ENCODE peak calls at places on chromosomes 5 and 9, in seven cellular contexts. X, F, M, G, D, O and R are unnamed samples.

GRCh38 chr9:88925471-88925870 is 65.8 kb upstream of the S1PR3 start:
- DNase-seq in O (no peak), G (no peak), X (no peak), M (no peak), F (no peak), D (no peak), R (no peak)

GRCh38 chr5:65986050-65986451 is 59.7 kb downstream of the ERBIN start:
- DNase-seq in O (no peak), D (no peak), F (no peak), G (no peak), X (no peak), M (no peak), R (no peak)

GRCh38 chr5:169876376-169876775 is 103.9 kb downstream of the INSYN2B start:
- DNase-seq in M (no peak), X (no peak), D (no peak), G (no peak), O (no peak), F (no peak), R (no peak)

GRCh38 chr9:126599047-126599650 is 14.6 kb upstream of the LMX1B start:
- DNase-seq in D (no peak), G (no peak), O (no peak), F (no peak), M (no peak), X (no peak), R (no peak)

GRCh38 chr5:64594601-64595518 is 89.0 kb downstream of the RGS7BP start:
- DNase-seq in O (no peak), D (peak; percentile 58), F (no peak), M (no peak), X (no peak), G (no peak), R (peak; percentile 3)

GRCh38 chr5:96714951-96715451 is 52.8 kb downstream of the CAST start:
- DNase-seq in O (no peak), G (no peak), F (no peak), M (no peak), D (no peak), X (no peak), R (no peak)

GRCh38 chr9:16689352-16689938 is 181.0 kb downstream of the BNC2 start:
- DNase-seq in D (no peak), X (no peak), M (no peak), O (no peak), G (no peak), F (no peak), R (no peak)

GRCh38 chr9:34510032-34510431 is 12.8 kb downstream of the ENHO start:
- DNase-seq in X (no peak), G (no peak), F (no peak), M (no peak), O (no peak), D (no peak), R (no peak)

GRCh38 chr9:78856781-78857180 is 559.9 kb downstream of the PSAT1 start:
- DNase-seq in F (no peak), G (no peak), X (no peak), O (no peak), M (no peak), D (no peak), R (no peak)

GRCh38 chr5:168022761-168023160 is 268.7 kb upstream of the WWC1 start:
- DNase-seq in O (no peak), G (no peak), M (no peak), X (no peak), D (no peak), F (no peak), R (no peak)

GRCh38 chr5:178368278-178368677 is 135.7 kb upstream of the PHYKPL start:
- DNase-seq in D (no peak), F (no peak), M (no peak), X (no peak), O (no peak), G (no peak), R (no peak)

GRCh38 chr5:148911386-148911785 is 85.0 kb downstream of the ADRB2 start:
- DNase-seq in O (no peak), F (no peak), D (no peak), G (no peak), X (no peak), M (no peak), R (no peak)